ENCODE peak calls at places on chromosomes 7 and 10, in five cellular contexts. L, Y, M, X and P are unnamed samples.

GRCh38 chr7:17325364-17325763 is 26.9 kb downstream of the AHR start:
- DNase-seq in L (no peak), X (no peak), M (no peak), Y (no peak), P (no peak)

GRCh38 chr7:134473861-134474291 is 15.0 kb upstream of the AKR1B1 start:
- DNase-seq in L (no peak), Y (no peak), M (no peak), X (no peak), P (no peak)

GRCh38 chr10:43399911-43400310 is 9.1 kb downstream of the HNRNPF start:
- DNase-seq in M (no peak), X (no peak), L (no peak), Y (no peak), P (no peak)

GRCh38 chr10:52469970-52470705 is 156.1 kb downstream of the DKK1 start:
- DNase-seq in X (no peak), Y (no peak), L (no peak), M (no peak), P (no peak)

GRCh38 chr10:119634219-119634544 is 17.0 kb upstream of the BAG3 start:
- DNase-seq in L (no peak), X (no peak), Y (no peak), M (no peak), P (peak; percentile 67)

GRCh38 chr7:55360486-55360885 is 4.7 kb upstream of the LANCL2 start:
- DNase-seq in L (no peak), Y (no peak), X (no peak), M (no peak), P (no peak)

GRCh38 chr10:102072867-102073527 is 7.8 kb downstream of the HPS6 start:
- DNase-seq in M (peak; percentile 94), X (peak; percentile 81), Y (peak; percentile 87), L (peak; percentile 82), P (peak; percentile 85)

GRCh38 chr7:34839645-34840044 is 181.6 kb downstream of the NPSR1 start:
- DNase-seq in Y (no peak), M (no peak), L (no peak), X (no peak), P (no peak)

GRCh38 chr7:43905209-43905946 is 1.0 kb downstream of the URGCP start:
- DNase-seq in M (peak; percentile 65), Y (peak; percentile 13), X (no peak), L (no peak), P (no peak)

GRCh38 chr10:61110188-61110844 is 166.3 kb upstream of the RHOBTB1 start:
- DNase-seq in M (no peak), X (no peak), L (no peak), Y (no peak), P (no peak)

GRCh38 chr7:22447759-22448158 is 52.2 kb downstream of the STEAP1B start:
- DNase-seq in X (peak; percentile 85), L (no peak), M (no peak), Y (no peak), P (no peak)

GRCh38 chr7:50921114-50921513 is 138.4 kb upstream of the GRB10 start:
- DNase-seq in Y (no peak), L (no peak), M (no peak), X (no peak), P (no peak)

GRCh38 chr10:43138757-43139241 is 554 bp downstream of the CSGALNACT2 start:
- DNase-seq in M (no peak), L (peak; percentile 82), X (peak; percentile 72), Y (no peak), P (peak; percentile 62)

GRCh38 chr10:102745157-102745556 is 1.4 kb downstream of the WBP1L start:
- DNase-seq in L (no peak), Y (no peak), X (no peak), M (no peak), P (no peak)

GRCh38 chr10:119135517-119135890 is 30.0 kb downstream of the SFXN4 start:
- DNase-seq in M (no peak), L (no peak), X (no peak), Y (no peak), P (peak; percentile 98)

GRCh38 chr7:72077776-72078175 is 334.4 kb downstream of the CALN1 start:
- DNase-seq in M (no peak), L (no peak), Y (no peak), X (no peak), P (no peak)

GRCh38 chr7:47795631-47796030 is 152.6 kb downstream of the PKD1L1 start:
- DNase-seq in X (no peak), L (no peak), M (peak; percentile 5), Y (no peak), P (no peak)

GRCh38 chr7:91164948-91165845 is 99.0 kb upstream of the FZD1 start:
- DNase-seq in X (peak; percentile 56), Y (no peak), M (no peak), L (no peak), P (peak; percentile 29)

GRCh38 chr7:17206354-17206905 is 92.0 kb upstream of the AHR start:
- DNase-seq in Y (no peak), L (no peak), M (no peak), X (no peak), P (peak; percentile 37)

GRCh38 chr7:15828881-15829280 is 142.4 kb upstream of the MEOX2 start:
- DNase-seq in Y (no peak), M (no peak), X (no peak), L (no peak), P (no peak)

GRCh38 chr7:112571852-112572607 is 91.2 kb downstream of the LSMEM1 start:
- DNase-seq in Y (peak; percentile 7), M (no peak), L (no peak), X (peak; percentile 45), P (peak; percentile 14)
- H3K4me3 ChIP-seq in Y (no peak overlapping the region), M (no peak overlapping the region), L (no peak overlapping the region), X (peak overlapping the region; percentile 27), P (no peak overlapping the region)

DNA sequence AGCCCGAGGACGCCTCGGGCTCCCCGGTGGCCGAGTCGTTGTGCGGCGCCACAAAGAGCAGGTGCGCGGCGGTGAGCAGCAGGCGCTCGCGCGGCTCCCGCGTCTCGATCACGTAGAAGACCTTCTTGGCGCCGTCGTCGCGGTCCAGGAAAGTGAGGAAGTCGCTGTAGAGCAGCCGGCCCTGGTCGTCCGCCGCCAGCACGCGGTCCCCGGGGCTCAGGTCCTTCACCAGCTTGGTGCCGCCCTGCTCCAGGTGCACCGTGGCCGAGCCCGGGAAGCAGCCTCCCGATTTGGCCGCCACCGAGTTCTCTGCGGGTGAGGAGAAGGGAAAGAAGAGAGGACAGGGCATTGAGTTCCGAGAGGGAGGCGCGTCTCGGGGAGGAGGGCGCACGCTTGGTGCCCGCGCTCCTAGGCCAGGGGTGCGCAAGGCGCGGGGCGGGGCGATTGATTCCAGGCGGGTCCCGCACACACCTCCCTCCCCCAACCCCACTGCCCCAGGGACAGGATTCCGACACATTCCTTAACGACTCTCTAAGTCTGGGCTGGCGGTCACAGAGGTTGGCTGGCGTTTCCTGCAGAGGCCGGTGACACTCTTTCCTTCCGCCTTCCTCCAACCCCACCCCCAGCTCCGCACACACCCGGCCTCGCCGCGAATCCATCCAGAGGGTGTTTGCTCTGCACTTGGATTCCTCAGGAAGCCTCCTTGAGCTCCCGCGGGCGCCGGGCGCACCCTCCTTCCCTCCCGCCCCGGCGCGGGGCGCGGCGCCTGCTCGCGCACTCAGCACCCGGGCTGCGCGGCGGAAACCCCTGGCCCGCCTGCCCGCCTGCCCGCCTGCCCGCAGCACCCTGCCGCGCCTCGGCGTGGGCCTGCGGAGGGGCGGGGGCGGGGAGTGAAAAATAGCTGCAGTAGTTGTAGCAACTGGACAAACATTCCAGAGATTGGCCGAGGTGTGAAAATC is 8.6 kb downstream of the SHH start:
- DNase-seq in L (peak; percentile 38), Y (no peak), M (peak; percentile 90), X (no peak), P (peak; percentile 75)
- H3K4me3 ChIP-seq in L (no peak overlapping the region), Y (peak overlapping the region; percentile 2), M (peak overlapping the region; percentile 66), X (no peak overlapping the region), P (peak overlapping the region; percentile 46)

DNA sequence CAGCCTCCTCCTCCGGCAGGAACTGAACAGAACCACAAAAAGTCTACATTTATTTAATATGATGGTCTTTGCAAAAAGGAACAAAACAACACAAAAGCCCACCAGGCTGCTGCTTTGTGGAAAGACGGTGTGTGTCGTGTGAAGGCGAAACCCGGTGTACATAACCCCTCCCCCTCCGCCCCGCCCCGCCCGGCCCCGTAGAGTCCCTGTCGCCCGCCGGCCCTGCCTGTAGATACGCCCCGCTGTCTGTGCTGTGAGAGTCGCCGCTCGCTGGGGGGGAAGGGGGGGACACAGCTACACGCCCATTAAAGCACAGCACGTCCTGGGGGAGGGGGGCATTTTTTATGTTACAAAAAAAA is 83.3 kb downstream of the PAX2 start:
- DNase-seq in Y (no peak), L (no peak), X (peak; percentile 15), M (peak; percentile 75), P (peak; percentile 38)
- H3K4me3 ChIP-seq in Y (peak overlapping the region; percentile 51), L (peak overlapping the region; percentile 56), X (peak overlapping the region; percentile 50), M (no peak overlapping the region), P (no peak overlapping the region)

GRCh38 chr7:42192072-42192471 is 44.9 kb downstream of the GLI3 start:
- DNase-seq in X (no peak), L (no peak), M (no peak), Y (no peak), P (no peak)

GRCh38 chr7:42192851-42193456 is 44.1 kb downstream of the GLI3 start:
- DNase-seq in Y (no peak), M (peak; percentile 85), X (no peak), L (no peak), P (no peak)

GRCh38 chr7:42197391-42197790 is 39.6 kb downstream of the GLI3 start:
- DNase-seq in M (no peak), L (no peak), X (no peak), Y (no peak), P (no peak)

GRCh38 chr7:42194218-42194617 is 42.8 kb downstream of the GLI3 start:
- DNase-seq in M (no peak), L (no peak), Y (no peak), X (no peak), P (no peak)

GRCh38 chr7:42193457-42194111 is 43.4 kb downstream of the GLI3 start:
- DNase-seq in L (no peak), X (no peak), Y (no peak), M (no peak), P (no peak)
- H3K4me3 ChIP-seq in L (no peak overlapping the region), X (no peak overlapping the region), Y (no peak overlapping the region), M (no peak overlapping the region), P (no peak overlapping the region)

GRCh38 chr7:5697754-5698487 is 83.5 kb downstream of the RNF216 start:
- DNase-seq in L (no peak), Y (no peak), M (no peak), X (no peak), P (no peak)

GRCh38 chr7:5696346-5697100 is 84.9 kb downstream of the RNF216 start:
- DNase-seq in X (no peak), M (no peak), Y (no peak), L (no peak), P (no peak)

GRCh38 chr7:5694221-5694754 is 87.2 kb downstream of the RNF216 start:
- DNase-seq in X (no peak), L (no peak), Y (no peak), M (no peak), P (no peak)

GRCh38 chr7:5695037-5695708 is 86.3 kb downstream of the RNF216 start:
- DNase-seq in L (peak; percentile 83), M (no peak), X (peak; percentile 24), Y (no peak), P (no peak)

GRCh38 chr7:5695709-5696345 is 85.6 kb downstream of the RNF216 start:
- DNase-seq in M (no peak), L (no peak), X (no peak), Y (no peak), P (no peak)
- H3K4me3 ChIP-seq in M (no peak overlapping the region), L (peak overlapping the region; percentile 35), X (no peak overlapping the region), Y (no peak overlapping the region), P (no peak overlapping the region)